ENCODE peak calls at places on chromosomes 1 and 21, in nine cellular contexts. One of them, this sample, is unnamed.

GRCh38 chr1:112700290-112701226 is 6.4 kb downstream of the RHOC start:
- DNase-seq in brain microvascular endothelial cell: peak
- DNase-seq in AG04450: peak
- DNase-seq in neuronal stem cell: no peak
- DNase-seq in ovary: peak
- DNase-seq in cardiac muscle cell: peak
- DNase-seq in AG10803: peak
- DNase-seq in heart left ventricle: peak
- DNase-seq in NB4: peak
- DNase-seq in this sample: peak

GRCh38 chr1:21931171-21932093 is 5.7 kb downstream of the HSPG2 start:
- DNase-seq in brain microvascular endothelial cell: peak
- DNase-seq in AG04450: peak
- DNase-seq in neuronal stem cell: no peak
- DNase-seq in ovary: peak
- DNase-seq in cardiac muscle cell: peak
- DNase-seq in AG10803: peak
- DNase-seq in heart left ventricle: peak
- DNase-seq in NB4: peak
- DNase-seq in this sample: peak

GRCh38 chr21:42641311-42642218 is 11.9 kb upstream of the PDE9A start:
- DNase-seq in brain microvascular endothelial cell: no peak
- DNase-seq in AG04450: no peak
- DNase-seq in neuronal stem cell: no peak
- DNase-seq in ovary: no peak
- DNase-seq in cardiac muscle cell: peak
- DNase-seq in AG10803: no peak
- DNase-seq in heart left ventricle: no peak
- DNase-seq in NB4: no peak
- DNase-seq in this sample: peak

GRCh38 chr1:201329286-201329685 is 46.0 kb downstream of the PKP1 start:
- DNase-seq in brain microvascular endothelial cell: peak
- DNase-seq in AG04450: peak
- DNase-seq in neuronal stem cell: no peak
- DNase-seq in ovary: no peak
- DNase-seq in cardiac muscle cell: peak
- DNase-seq in AG10803: peak
- DNase-seq in heart left ventricle: peak
- DNase-seq in NB4: no peak
- DNase-seq in this sample: no peak

GRCh38 chr1:221637641-221638041 is 104.2 kb downstream of the DUSP10 start:
- DNase-seq in brain microvascular endothelial cell: no peak
- DNase-seq in AG04450: no peak
- DNase-seq in neuronal stem cell: no peak
- DNase-seq in ovary: no peak
- DNase-seq in cardiac muscle cell: peak
- DNase-seq in AG10803: peak
- DNase-seq in heart left ventricle: peak
- DNase-seq in NB4: no peak
- DNase-seq in this sample: no peak

GRCh38 chr1:183676515-183677189 is 23.5 kb upstream of the APOBEC4 start:
- DNase-seq in brain microvascular endothelial cell: peak
- DNase-seq in AG04450: no peak
- DNase-seq in neuronal stem cell: no peak
- DNase-seq in ovary: no peak
- DNase-seq in cardiac muscle cell: peak
- DNase-seq in AG10803: peak
- DNase-seq in heart left ventricle: no peak
- DNase-seq in NB4: no peak
- DNase-seq in this sample: peak

GRCh38 chr1:169081503-169082123 is 24.9 kb upstream of the ATP1B1 start:
- DNase-seq in brain microvascular endothelial cell: no peak
- DNase-seq in AG04450: no peak
- DNase-seq in neuronal stem cell: no peak
- DNase-seq in ovary: no peak
- DNase-seq in cardiac muscle cell: peak
- DNase-seq in AG10803: no peak
- DNase-seq in heart left ventricle: no peak
- DNase-seq in NB4: no peak
- DNase-seq in this sample: no peak

GRCh38 chr1:220761688-220762427 is 13.7 kb downstream of the MTARC2 start:
- DNase-seq in brain microvascular endothelial cell: no peak
- DNase-seq in AG04450: no peak
- DNase-seq in neuronal stem cell: no peak
- DNase-seq in ovary: no peak
- DNase-seq in cardiac muscle cell: no peak
- DNase-seq in AG10803: no peak
- DNase-seq in heart left ventricle: no peak
- DNase-seq in NB4: no peak
- DNase-seq in this sample: no peak

GRCh38 chr1:174291059-174291458 is 131.7 kb downstream of the RABGAP1L start:
- DNase-seq in brain microvascular endothelial cell: no peak
- DNase-seq in AG04450: no peak
- DNase-seq in neuronal stem cell: no peak
- DNase-seq in ovary: no peak
- DNase-seq in cardiac muscle cell: no peak
- DNase-seq in AG10803: no peak
- DNase-seq in heart left ventricle: no peak
- DNase-seq in NB4: no peak
- DNase-seq in this sample: no peak

GRCh38 chr1:217433664-217434063 is 197.2 kb downstream of the GPATCH2 start:
- DNase-seq in brain microvascular endothelial cell: no peak
- DNase-seq in AG04450: no peak
- DNase-seq in neuronal stem cell: no peak
- DNase-seq in ovary: no peak
- DNase-seq in cardiac muscle cell: no peak
- DNase-seq in AG10803: no peak
- DNase-seq in heart left ventricle: no peak
- DNase-seq in NB4: no peak
- DNase-seq in this sample: no peak

GRCh38 chr1:241837901-241838300 is 10.1 kb upstream of the EXO1 start:
- DNase-seq in brain microvascular endothelial cell: peak
- DNase-seq in AG04450: peak
- DNase-seq in neuronal stem cell: no peak
- DNase-seq in ovary: no peak
- DNase-seq in cardiac muscle cell: peak
- DNase-seq in AG10803: peak
- DNase-seq in heart left ventricle: no peak
- DNase-seq in NB4: no peak
- DNase-seq in this sample: peak

GRCh38 chr1:218156602-218157001 is 128.5 kb upstream of the RRP15 start:
- DNase-seq in brain microvascular endothelial cell: no peak
- DNase-seq in AG04450: no peak
- DNase-seq in neuronal stem cell: peak
- DNase-seq in ovary: no peak
- DNase-seq in cardiac muscle cell: no peak
- DNase-seq in AG10803: no peak
- DNase-seq in heart left ventricle: peak
- DNase-seq in NB4: no peak
- DNase-seq in this sample: no peak

GRCh38 chr1:243345205-243345604 is 89.4 kb downstream of the SDCCAG8 start:
- DNase-seq in brain microvascular endothelial cell: no peak
- DNase-seq in AG04450: no peak
- DNase-seq in neuronal stem cell: no peak
- DNase-seq in ovary: peak
- DNase-seq in cardiac muscle cell: peak
- DNase-seq in AG10803: peak
- DNase-seq in heart left ventricle: no peak
- DNase-seq in NB4: peak
- DNase-seq in this sample: no peak

GRCh38 chr1:62673629-62674028 is 14.6 kb downstream of the DOCK7 start:
- DNase-seq in brain microvascular endothelial cell: no peak
- DNase-seq in AG04450: no peak
- DNase-seq in neuronal stem cell: no peak
- DNase-seq in ovary: no peak
- DNase-seq in cardiac muscle cell: no peak
- DNase-seq in AG10803: no peak
- DNase-seq in heart left ventricle: no peak
- DNase-seq in NB4: no peak
- DNase-seq in this sample: no peak

GRCh38 chr1:156533568-156534220 is 33.1 kb upstream of the MEF2D start:
- DNase-seq in brain microvascular endothelial cell: no peak
- DNase-seq in AG04450: no peak
- DNase-seq in neuronal stem cell: no peak
- DNase-seq in ovary: no peak
- DNase-seq in cardiac muscle cell: no peak
- DNase-seq in AG10803: no peak
- DNase-seq in heart left ventricle: no peak
- DNase-seq in NB4: no peak
- DNase-seq in this sample: no peak

GRCh38 chr1:40840526-40841323 is 21.4 kb downstream of the CITED4 start:
- DNase-seq in brain microvascular endothelial cell: no peak
- DNase-seq in AG04450: no peak
- DNase-seq in neuronal stem cell: no peak
- DNase-seq in ovary: no peak
- DNase-seq in cardiac muscle cell: no peak
- DNase-seq in AG10803: no peak
- DNase-seq in heart left ventricle: no peak
- DNase-seq in NB4: no peak
- DNase-seq in this sample: no peak

GRCh38 chr1:247386695-247387094 is 29.3 kb upstream of the NLRP3 start:
- DNase-seq in brain microvascular endothelial cell: peak
- DNase-seq in AG04450: peak
- DNase-seq in neuronal stem cell: no peak
- DNase-seq in ovary: no peak
- DNase-seq in cardiac muscle cell: peak
- DNase-seq in AG10803: peak
- DNase-seq in heart left ventricle: no peak
- DNase-seq in NB4: peak
- DNase-seq in this sample: no peak

GRCh38 chr1:241097479-241097878 is 259.5 kb downstream of the RGS7 start:
- DNase-seq in brain microvascular endothelial cell: no peak
- DNase-seq in AG04450: no peak
- DNase-seq in neuronal stem cell: no peak
- DNase-seq in ovary: no peak
- DNase-seq in cardiac muscle cell: no peak
- DNase-seq in AG10803: no peak
- DNase-seq in heart left ventricle: no peak
- DNase-seq in NB4: no peak
- DNase-seq in this sample: no peak

GRCh38 chr1:15380606-15381508 is 28.8 kb upstream of the EFHD2 start:
- DNase-seq in brain microvascular endothelial cell: no peak
- DNase-seq in AG04450: no peak
- DNase-seq in neuronal stem cell: no peak
- DNase-seq in ovary: no peak
- DNase-seq in cardiac muscle cell: no peak
- DNase-seq in AG10803: no peak
- DNase-seq in heart left ventricle: no peak
- DNase-seq in NB4: no peak
- DNase-seq in this sample: no peak

GRCh38 chr1:1353389-1354151 is 4.4 kb upstream of the DVL1 start:
- DNase-seq in brain microvascular endothelial cell: no peak
- DNase-seq in AG04450: no peak
- DNase-seq in neuronal stem cell: no peak
- DNase-seq in ovary: no peak
- DNase-seq in cardiac muscle cell: no peak
- DNase-seq in AG10803: no peak
- DNase-seq in heart left ventricle: no peak
- DNase-seq in NB4: no peak
- DNase-seq in this sample: no peak
- H3K4me3 ChIP-seq in brain microvascular endothelial cell: no peak
- H3K4me3 ChIP-seq in AG04450: no peak
- H3K4me3 ChIP-seq in neuronal stem cell: no peak
- H3K4me3 ChIP-seq in ovary: no peak
- H3K4me3 ChIP-seq in cardiac muscle cell: no peak
- H3K4me3 ChIP-seq in AG10803: peak
- H3K4me3 ChIP-seq in heart left ventricle: no peak
- H3K4me3 ChIP-seq in NB4: no peak
- H3K4me3 ChIP-seq in this sample: no peak

GRCh38 chr1:211007830-211008229 is 126.1 kb downstream of the KCNH1 start:
- DNase-seq in brain microvascular endothelial cell: no peak
- DNase-seq in AG04450: no peak
- DNase-seq in neuronal stem cell: no peak
- DNase-seq in ovary: no peak
- DNase-seq in cardiac muscle cell: no peak
- DNase-seq in AG10803: no peak
- DNase-seq in heart left ventricle: no peak
- DNase-seq in NB4: no peak
- DNase-seq in this sample: no peak
- H3K4me3 ChIP-seq in brain microvascular endothelial cell: no peak
- H3K4me3 ChIP-seq in AG04450: no peak
- H3K4me3 ChIP-seq in neuronal stem cell: no peak
- H3K4me3 ChIP-seq in ovary: no peak
- H3K4me3 ChIP-seq in cardiac muscle cell: no peak
- H3K4me3 ChIP-seq in AG10803: no peak
- H3K4me3 ChIP-seq in heart left ventricle: no peak
- H3K4me3 ChIP-seq in NB4: no peak
- H3K4me3 ChIP-seq in this sample: no peak

GRCh38 chr1:61591316-61591715 is 133.6 kb downstream of the TM2D1 start:
- DNase-seq in brain microvascular endothelial cell: no peak
- DNase-seq in AG04450: no peak
- DNase-seq in neuronal stem cell: no peak
- DNase-seq in ovary: no peak
- DNase-seq in cardiac muscle cell: peak
- DNase-seq in AG10803: peak
- DNase-seq in heart left ventricle: no peak
- DNase-seq in NB4: no peak
- DNase-seq in this sample: no peak
- H3K4me3 ChIP-seq in brain microvascular endothelial cell: no peak
- H3K4me3 ChIP-seq in AG04450: no peak
- H3K4me3 ChIP-seq in neuronal stem cell: no peak
- H3K4me3 ChIP-seq in ovary: no peak
- H3K4me3 ChIP-seq in cardiac muscle cell: no peak
- H3K4me3 ChIP-seq in AG10803: peak
- H3K4me3 ChIP-seq in heart left ventricle: no peak
- H3K4me3 ChIP-seq in NB4: no peak
- H3K4me3 ChIP-seq in this sample: no peak

GRCh38 chr1:154870734-154871133 is 653 bp upstream of the KCNN3 start:
- DNase-seq in brain microvascular endothelial cell: no peak
- DNase-seq in AG04450: no peak
- DNase-seq in neuronal stem cell: no peak
- DNase-seq in ovary: no peak
- DNase-seq in cardiac muscle cell: no peak
- DNase-seq in AG10803: no peak
- DNase-seq in heart left ventricle: no peak
- DNase-seq in NB4: no peak
- DNase-seq in this sample: no peak

GRCh38 chr1:154867841-154868610 is 2.1 kb downstream of the KCNN3 start:
- DNase-seq in brain microvascular endothelial cell: no peak
- DNase-seq in AG04450: no peak
- DNase-seq in neuronal stem cell: no peak
- DNase-seq in ovary: no peak
- DNase-seq in cardiac muscle cell: no peak
- DNase-seq in AG10803: no peak
- DNase-seq in heart left ventricle: peak
- DNase-seq in NB4: no peak
- DNase-seq in this sample: no peak

GRCh38 chr1:154870117-154870571 is at the start of gene KCNN3:
- DNase-seq in brain microvascular endothelial cell: peak
- DNase-seq in AG04450: peak
- DNase-seq in neuronal stem cell: peak
- DNase-seq in ovary: peak
- DNase-seq in cardiac muscle cell: peak
- DNase-seq in AG10803: peak
- DNase-seq in heart left ventricle: peak
- DNase-seq in NB4: peak
- DNase-seq in this sample: peak

GRCh38 chr1:154871374-154871773 is 1.3 kb upstream of the KCNN3 start:
- DNase-seq in brain microvascular endothelial cell: no peak
- DNase-seq in AG04450: no peak
- DNase-seq in neuronal stem cell: no peak
- DNase-seq in ovary: no peak
- DNase-seq in cardiac muscle cell: no peak
- DNase-seq in AG10803: no peak
- DNase-seq in heart left ventricle: no peak
- DNase-seq in NB4: no peak
- DNase-seq in this sample: no peak

GRCh38 chr1:154869351-154870116 is 547 bp downstream of the KCNN3 start:
- DNase-seq in brain microvascular endothelial cell: peak
- DNase-seq in AG04450: no peak
- DNase-seq in neuronal stem cell: no peak
- DNase-seq in ovary: peak
- DNase-seq in cardiac muscle cell: peak
- DNase-seq in AG10803: peak
- DNase-seq in heart left ventricle: peak
- DNase-seq in NB4: no peak
- DNase-seq in this sample: no peak
- H3K4me3 ChIP-seq in brain microvascular endothelial cell: peak
- H3K4me3 ChIP-seq in AG04450: peak
- H3K4me3 ChIP-seq in neuronal stem cell: peak
- H3K4me3 ChIP-seq in ovary: peak
- H3K4me3 ChIP-seq in cardiac muscle cell: peak
- H3K4me3 ChIP-seq in AG10803: peak
- H3K4me3 ChIP-seq in heart left ventricle: peak
- H3K4me3 ChIP-seq in NB4: no peak
- H3K4me3 ChIP-seq in this sample: peak